ENCODE peak calls at places on chromosomes 7 and 10, in six cellular contexts. X is GM23338, Z is GM23248, O is HCT116, I is MM.1S, B is hepatocyte. L is an unnamed sample.

GRCh38 chr10:85926986-85927385 is 439.6 kb downstream of the GRID1 start:
- DNase-seq in X (no peak), O (no peak), I (no peak), Z (no peak), B (no peak), L (no peak)

GRCh38 chr10:12513775-12514663 is 164.7 kb downstream of the CAMK1D start:
- DNase-seq in I (no peak), X (no peak), O (no peak), B (no peak), Z (no peak), L (no peak)

GRCh38 chr10:22438714-22439113 is 93.4 kb downstream of the SPAG6 start:
- DNase-seq in O (no peak), B (no peak), Z (no peak), X (no peak), I (no peak), L (no peak)

GRCh38 chr7:83060218-83060617 is 102.5 kb downstream of the PCLO start:
- DNase-seq in O (no peak), I (no peak), B (no peak), Z (no peak), X (no peak), L (no peak)

GRCh38 chr7:43761919-43762318 is 3.4 kb downstream of the BLVRA start:
- DNase-seq in Z (peak; percentile 40), X (no peak), B (no peak), I (no peak), O (no peak), L (no peak)

GRCh38 chr10:33234779-33235178 is 99.7 kb downstream of the NRP1 start:
- DNase-seq in X (no peak), O (no peak), I (no peak), Z (peak; percentile 50), B (no peak), L (no peak)

GRCh38 chr7:55476071-55476803 is 96.1 kb downstream of the VOPP1 start:
- DNase-seq in O (no peak), I (no peak), Z (peak; percentile 80), B (no peak), X (no peak), L (no peak)

GRCh38 chr7:2079332-2080068 is 153.2 kb downstream of the MAD1L1 start:
- DNase-seq in O (no peak), B (no peak), I (no peak), X (no peak), Z (no peak), L (no peak)

GRCh38 chr7:155778349-155778748 is 33.9 kb downstream of the SHH start:
- DNase-seq in X (no peak), Z (no peak), B (no peak), O (no peak), I (no peak), L (no peak)

GRCh38 chr10:91681361-91682276 is 48.7 kb upstream of the PPP1R3C start:
- DNase-seq in O (no peak), X (no peak), Z (peak; percentile 55), B (no peak), I (no peak), L (no peak)

GRCh38 chr7:88361357-88361756 is 54.7 kb upstream of the STEAP4 start:
- DNase-seq in B (no peak), O (no peak), X (peak; percentile 8), Z (no peak), I (no peak), L (no peak)

GRCh38 chr10:79102056-79102874 is 33.5 kb downstream of the ZMIZ1 start:
- DNase-seq in Z (peak; percentile 72), I (no peak), O (no peak), B (peak; percentile 67), X (peak; percentile 41), L (no peak)

GRCh38 chr7:19982841-19983835 is 209.7 kb upstream of the TMEM196 start:
- DNase-seq in X (peak; percentile 87), Z (peak; percentile 87), O (peak; percentile 35), B (peak; percentile 59), I (peak; percentile 50), L (peak; percentile 41)

GRCh38 chr10:184174-184573 is 48.9 kb downstream of the ZMYND11 start:
- DNase-seq in O (no peak), I (no peak), X (no peak), Z (no peak), B (no peak), L (no peak)
- H3K9me2 ChIP-seq in O (no peaks in the 10 kb centered on the region), I (no peaks in the 10 kb centered on the region), X (no peaks in the 10 kb centered on the region), Z (no peaks in the 10 kb centered on the region), B (no peaks in the 10 kb centered on the region), L (no peaks in the 10 kb centered on the region)

DNA sequence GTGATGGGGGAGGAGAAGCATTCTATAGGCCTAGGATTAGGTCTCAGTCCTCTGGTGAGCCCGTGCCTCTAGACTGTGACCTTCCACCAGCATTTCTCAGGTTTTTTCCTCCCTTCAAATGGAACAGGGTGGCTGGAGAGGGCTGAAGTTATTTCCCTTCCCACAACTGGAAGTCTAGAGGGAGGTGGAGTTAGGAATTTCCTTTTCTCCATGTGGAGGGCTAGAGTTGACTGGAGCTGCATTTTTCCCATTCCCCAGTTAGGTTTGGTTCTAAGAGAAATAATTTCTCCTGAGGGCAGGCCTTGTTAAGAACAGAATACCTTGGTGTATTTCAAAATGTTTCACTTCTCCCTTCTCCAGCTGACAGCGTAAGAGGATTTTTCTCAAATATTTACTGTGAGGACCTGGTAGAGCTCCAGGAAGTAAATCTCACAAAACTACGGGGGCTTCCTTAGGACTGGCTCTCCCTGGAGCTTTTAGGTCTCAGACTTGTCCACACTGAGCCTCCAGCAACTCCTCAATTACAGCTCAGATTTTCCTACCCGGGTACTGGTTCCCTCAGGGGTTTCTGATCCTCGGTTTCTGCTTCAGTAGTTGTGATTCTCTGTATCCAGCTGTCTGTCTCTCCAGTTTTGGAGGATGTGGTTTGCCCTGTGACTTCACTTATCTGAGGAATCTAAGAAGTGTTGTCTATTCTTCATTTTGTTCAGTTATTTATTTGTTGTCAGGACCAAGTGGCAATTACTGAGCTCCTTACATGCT is 6.0 kb upstream of the REEP3 start:
- DNase-seq in O (no peak), I (no peak), B (peak; percentile 8), X (peak; percentile 97), Z (peak; percentile 50), L (peak; percentile 9)
- TF ChIP-seq EZH2phosphoT487 in O (no peak), I (no peak), B (no peak), X (no peak), Z (no peak), L (no peak)

DNA sequence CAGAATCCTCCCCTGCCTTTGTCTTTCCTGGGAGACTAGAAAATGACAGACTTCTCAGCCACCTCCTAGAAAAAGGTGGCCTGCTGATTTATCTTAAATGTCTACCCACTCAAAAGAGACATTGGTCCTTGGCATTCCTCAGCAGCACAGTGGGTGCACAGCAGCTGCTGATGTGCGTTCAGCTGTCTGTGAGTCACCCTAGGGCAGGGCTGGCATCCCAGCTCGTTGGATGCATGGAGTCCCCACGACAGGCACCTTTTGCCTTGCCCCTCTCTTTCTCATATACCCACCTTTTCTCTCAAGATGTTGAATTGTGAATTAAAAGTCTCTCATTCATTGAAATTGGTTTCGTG is 113.0 kb downstream of the DOCK1 start:
- DNase-seq in I (no peak), O (no peak), Z (no peak), X (no peak), B (no peak), L (no peak)
- H3K9me2 ChIP-seq in I (no peaks in the 10 kb centered on the region), O (no peaks in the 10 kb centered on the region), Z (no peaks in the 10 kb centered on the region), X (no peaks in the 10 kb centered on the region), B (no peaks in the 10 kb centered on the region), L (no peaks in the 10 kb centered on the region)

DNA sequence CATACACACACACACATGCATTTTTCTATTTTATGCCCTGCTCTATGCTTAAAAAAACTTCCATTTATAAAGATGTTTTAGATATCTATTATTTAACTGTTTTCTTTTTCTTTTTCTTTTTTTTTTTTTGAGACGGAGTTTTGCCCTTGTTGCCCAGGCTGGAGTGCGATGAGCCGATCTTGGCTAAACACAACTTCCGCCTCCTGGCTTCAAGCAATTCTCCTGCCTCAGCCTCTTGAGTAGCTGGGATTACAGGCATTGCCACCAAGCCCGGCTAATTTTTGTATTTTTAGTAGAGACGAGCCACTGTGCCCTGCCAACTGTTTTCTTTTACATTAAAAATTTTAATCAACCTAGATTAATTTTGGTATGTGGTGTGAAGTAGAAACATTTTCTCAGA is 45.6 kb upstream of the PURB start:
- DNase-seq in Z (no peak), B (no peak), O (no peak), I (no peak), X (no peak), L (no peak)
- TF ChIP-seq EZH2phosphoT487 in Z (no peak), B (no peak), O (no peak), I (no peak), X (no peak), L (no peak)

GRCh38 chr7:95527033-95527775 is 41.5 kb downstream of the ASB4 start:
- DNase-seq in X (peak; percentile 89), B (peak; percentile 80), Z (peak; percentile 73), I (peak; percentile 59), O (peak; percentile 50), L (peak; percentile 49)
- H3K9me2 ChIP-seq in X (no peaks in the 10 kb centered on the region), B (no peaks in the 10 kb centered on the region), Z (no peaks in the 10 kb centered on the region), I (no peaks in the 10 kb centered on the region), O (no peaks in the 10 kb centered on the region), L (no peaks in the 10 kb centered on the region)

GRCh38 chr10:118775478-118775877 is 20.7 kb upstream of the CACUL1 start:
- DNase-seq in I (no peak), X (no peak), B (no peak), Z (peak; percentile 42), O (no peak), L (no peak)
- TF ChIP-seq EZH2phosphoT487 in I (no peak), X (no peak), B (no peak), Z (no peak), O (no peak), L (no peak)

GRCh38 chr10:122531935-122532334 is 28.6 kb upstream of the DMBT1 start:
- DNase-seq in O (no peak), B (no peak), X (no peak), I (no peak), Z (no peak), L (no peak)

GRCh38 chr10:122531261-122531660 is 29.3 kb upstream of the DMBT1 start:
- DNase-seq in O (no peak), Z (no peak), I (no peak), B (no peak), X (no peak), L (no peak)

GRCh38 chr10:122532601-122533266 is 27.8 kb upstream of the DMBT1 start:
- DNase-seq in I (no peak), B (no peak), O (no peak), X (no peak), Z (no peak), L (no peak)

GRCh38 chr10:122526892-122527291 is 33.7 kb upstream of the DMBT1 start:
- DNase-seq in B (peak; percentile 41), Z (no peak), I (no peak), X (no peak), O (no peak), L (no peak)

DNA sequence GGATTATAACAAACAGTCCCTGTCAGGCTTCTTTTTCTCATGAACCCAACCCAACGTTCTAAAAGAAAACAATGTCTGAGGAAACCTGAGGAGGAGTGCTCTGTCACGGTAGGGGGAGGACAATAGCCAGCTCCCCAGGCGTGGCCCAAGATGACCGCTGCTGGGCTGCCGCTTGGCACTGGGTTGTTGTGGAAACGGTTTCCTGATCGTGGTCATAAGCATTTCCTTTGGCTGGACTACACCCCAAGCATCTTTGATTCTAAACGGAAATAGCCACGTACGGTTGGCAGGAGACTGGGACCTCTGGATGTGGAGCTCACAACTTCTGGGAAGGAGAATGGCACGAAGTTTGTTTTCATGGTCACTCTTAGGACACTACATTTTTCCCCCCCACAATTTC is 30.4 kb upstream of the DMBT1 start:
- DNase-seq in B (no peak), I (no peak), Z (no peak), O (no peak), X (no peak), L (no peak)
- H3K9me2 ChIP-seq in B (no peaks in the 10 kb centered on the region), I (no peaks in the 10 kb centered on the region), Z (no peaks in the 10 kb centered on the region), O (no peaks in the 10 kb centered on the region), X (peaks cover 14% of the 10 kb centered on the region), L (no peaks in the 10 kb centered on the region)

L was measured in OCI-LY7.